ENCODE peak calls at places on chromosome 13, in seven cellular contexts. E is lung; W is CD4-positive, CD25-positive, alpha-beta regulatory T cell; B is psoas muscle; L is IMR-90; R is CD8-positive, alpha-beta memory T cell; F is PC-3. A is an unnamed sample. For H3K4me1, the result is how much of the 10 kb centered on the place peaks cover.

GRCh38 chr13:48908381-48909087 is 67.2 kb upstream of the FNDC3A start:
- DNase-seq in R (no peak), L (peak), B (no peak), W (no peak), E (no peak), F (peak), A (no peak)

GRCh38 chr13:75372517-75372916 is 109.5 kb downstream of the TBC1D4 start:
- DNase-seq in W (peak), L (peak), R (no peak), B (no peak), E (no peak), F (peak), A (no peak)

GRCh38 chr13:109401307-109401706 is 385.1 kb downstream of the IRS2 start:
- DNase-seq in F (no peak), R (no peak), E (no peak), W (no peak), B (no peak), L (no peak), A (no peak)

GRCh38 chr13:109385161-109385560 is 401.2 kb downstream of the IRS2 start:
- DNase-seq in R (no peak), L (peak), W (no peak), F (no peak), B (no peak), E (no peak), A (no peak)

GRCh38 chr13:35851238-35851814 is 279.9 kb downstream of the DCLK1 start:
- DNase-seq in L (no peak), B (no peak), R (no peak), E (no peak), F (no peak), W (no peak), A (no peak)

GRCh38 chr13:106117640-106118039 is 417.8 kb downstream of the EFNB2 start:
- DNase-seq in L (no peak), R (no peak), F (no peak), B (no peak), E (no peak), W (no peak), A (no peak)

GRCh38 chr13:112447761-112448603 is 71.8 kb downstream of the SPACA7 start:
- DNase-seq in F (no peak), W (no peak), E (peak), R (no peak), L (no peak), B (no peak), A (peak)

GRCh38 chr13:42174344-42175162 is 97.4 kb upstream of the AKAP11 start:
- DNase-seq in W (no peak), B (no peak), F (no peak), L (peak), E (no peak), R (no peak), A (no peak)

GRCh38 chr13:45847554-45848224 is 3.9 kb downstream of the SIAH3 start:
- DNase-seq in B (peak), L (no peak), E (no peak), R (no peak), W (peak), F (no peak), A (peak)

GRCh38 chr13:113106053-113106452 is 462 bp downstream of the F7 start:
- DNase-seq in F (no peak), L (no peak), W (no peak), B (peak), R (no peak), E (no peak), A (no peak)

GRCh38 chr13:105278797-105279425 is 1256.6 kb downstream of the EFNB2 start:
- DNase-seq in R (no peak), L (no peak), F (peak), B (no peak), E (no peak), W (no peak), A (no peak)

GRCh38 chr13:61286148-61286745 is 129.4 kb downstream of the PCDH20 start:
- DNase-seq in R (no peak), B (no peak), F (peak), W (no peak), E (no peak), L (no peak), A (no peak)

GRCh38 chr13:46614582-46614981 is 61.6 kb downstream of the LRCH1 start:
- DNase-seq in E (no peak), L (peak), W (no peak), B (no peak), R (no peak), F (no peak), A (no peak)

GRCh38 chr13:27038323-27038722 is 133.3 kb downstream of the USP12 start:
- DNase-seq in R (no peak), E (no peak), B (no peak), W (no peak), L (peak), F (peak), A (no peak)

GRCh38 chr13:36154567-36155231 is 23.5 kb upstream of the DCLK1 start:
- DNase-seq in B (peak), R (no peak), W (no peak), F (no peak), E (no peak), L (no peak), A (peak)

GRCh38 chr13:73303858-73304257 is 245.1 kb downstream of the KLF5 start:
- DNase-seq in E (no peak), R (no peak), F (peak), L (peak), W (no peak), B (no peak), A (no peak)

GRCh38 chr13:29654807-29655547 is 59.5 kb upstream of the SLC7A1 start:
- DNase-seq in L (peak), E (no peak), W (no peak), B (no peak), R (no peak), F (peak), A (no peak)

GRCh38 chr13:20171364-20171763 is 10.5 kb upstream of the GJA3 start:
- DNase-seq in B (no peak), W (no peak), R (no peak), E (no peak), L (no peak), F (peak), A (no peak)

DNA sequence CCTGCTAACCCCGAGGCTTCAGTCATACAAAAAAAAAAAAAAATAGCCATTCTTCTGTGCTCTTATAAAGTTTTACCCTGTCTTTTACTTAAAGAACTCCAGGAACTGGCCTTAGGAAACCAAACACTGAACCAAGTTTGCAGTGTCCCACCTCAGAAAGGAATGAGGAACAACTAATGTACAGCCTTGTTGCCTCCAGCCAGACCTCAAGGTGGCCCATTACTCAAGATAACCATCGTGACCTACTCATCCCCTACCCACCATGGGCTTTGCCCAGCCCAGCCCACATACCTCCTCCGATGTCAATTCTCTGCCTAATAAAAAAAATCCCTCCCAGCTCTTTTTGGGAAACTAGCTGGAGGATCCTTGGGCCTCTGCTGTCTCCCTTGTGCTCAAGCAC is 133.2 kb downstream of the STARD13 start:
- DNase-seq in W (no peak), F (no peak), L (no peak), R (no peak), B (no peak), E (no peak), A (no peak)
- H3K27ac ChIP-seq in W (no peak), F (no peak), L (no peak), R (no peak), B (no peak), E (no peak), A (no peak)

GRCh38 chr13:114152285-114152645 is 19.8 kb upstream of the RASA3 start:
- DNase-seq in R (no peak), L (no peak), E (no peak), W (no peak), B (no peak), F (no peak), A (no peak)
- H3K4me1 ChIP-seq in R (half or more), L (under half), E (under half), W (half or more), B (under half), F (under half), A (under half)

GRCh38 chr13:110616103-110617101 is 1.1 kb downstream of the NAXD start:
- DNase-seq in B (peak), L (peak), E (peak), F (peak), W (peak), R (no peak), A (peak)
- H3K27ac ChIP-seq in B (peak), L (peak), E (peak), F (peak), W (peak), R (peak), A (peak)

GRCh38 chr13:98274921-98275487 is 97.9 kb upstream of the RNF113B start:
- DNase-seq in B (no peak), L (peak), W (no peak), E (no peak), F (no peak), R (no peak), A (no peak)

GRCh38 chr13:98273824-98274786 is 97.0 kb upstream of the RNF113B start:
- DNase-seq in R (no peak), E (no peak), B (no peak), F (no peak), L (peak), W (no peak), A (no peak)

GRCh38 chr13:98278068-98278619 is 101.1 kb upstream of the RNF113B start:
- DNase-seq in E (no peak), B (no peak), W (no peak), F (no peak), L (no peak), R (no peak), A (no peak)

GRCh38 chr13:98275711-98276171 is 98.7 kb upstream of the RNF113B start:
- DNase-seq in B (no peak), E (no peak), W (no peak), L (no peak), F (no peak), R (no peak), A (no peak)

DNA sequence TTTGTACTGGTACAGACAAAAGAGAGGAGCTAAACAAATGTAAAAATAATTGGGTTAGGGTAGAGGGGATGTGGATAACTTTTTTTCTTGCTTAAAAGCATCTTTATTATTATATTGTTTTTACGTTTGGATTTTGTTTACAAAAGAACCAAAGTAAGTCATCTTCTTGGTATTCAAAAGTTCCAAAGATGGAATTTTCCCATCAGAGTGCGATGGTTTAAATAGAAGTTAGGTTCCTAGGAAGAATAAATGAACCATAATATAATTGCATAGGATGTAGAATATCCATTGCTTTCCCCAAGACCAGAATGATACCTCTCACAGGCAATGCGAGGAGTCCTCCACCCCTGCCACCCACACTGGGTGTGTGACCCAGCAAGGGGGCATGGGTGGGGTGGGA is 99.4 kb upstream of the RNF113B start:
- DNase-seq in L (peak), E (no peak), B (no peak), W (no peak), R (no peak), F (no peak), A (no peak)
- H3K4me1 ChIP-seq in L (under half), E (under half), B (under half), W (under half), R (under half), F (under half), A (under half)

DNA sequence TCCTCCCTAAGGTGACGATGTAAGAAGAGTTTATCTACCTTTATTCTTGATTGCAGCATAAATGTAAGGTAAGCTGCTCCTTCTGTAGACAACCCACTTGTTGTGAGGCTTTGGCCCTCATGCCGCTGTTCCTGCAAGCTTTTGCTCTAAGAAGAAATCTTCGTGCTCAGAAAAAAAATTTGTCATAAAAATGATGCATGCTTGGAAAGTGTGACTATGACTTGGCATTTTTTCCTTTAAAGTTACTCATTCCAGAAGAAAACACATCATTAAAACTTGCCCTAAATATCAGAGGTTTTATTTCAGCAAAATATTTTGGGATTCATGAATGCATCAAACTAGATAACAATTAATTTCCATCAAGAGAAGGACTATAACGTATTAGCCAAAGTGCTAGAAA is 39.8 kb downstream of the KCTD12 start:
- DNase-seq in E (no peak), B (no peak), F (no peak), L (no peak), R (no peak), W (no peak), A (no peak)
- H3K27ac ChIP-seq in E (no peak), B (no peak), F (no peak), L (no peak), R (no peak), W (no peak), A (no peak)

GRCh38 chr13:40660270-40660669 is 6.2 kb downstream of the FOXO1 start:
- DNase-seq in F (no peak), B (no peak), R (no peak), E (no peak), L (no peak), W (no peak), A (no peak)
- H3K4me1 ChIP-seq in F (under half), B (half or more), R (half or more), E (under half), L (under half), W (half or more), A (under half)

A was measured in kidney.